ENCODE peak calls at places on chromosomes 7 and 10, in five cellular contexts. V is HT-29; K is omental fat pad; T is H54; Y is stimulated activated CD4-positive, alpha-beta T cell treated with anti-CD3 and anti-CD28 coated beads, Interleukin-4, amount 100 ng/mL, for 24 hours. F is an unnamed sample.

GRCh38 chr10:72310636-72311035 is 36.9 kb downstream of the DDIT4 start:
- DNase-seq in V (peak), K (no peak), T (no peak), Y (no peak), F (no peak)

GRCh38 chr10:99406149-99406548 is 24.3 kb downstream of the GOT1 start:
- DNase-seq in V (peak), K (no peak), T (no peak), Y (no peak), F (no peak)

GRCh38 chr10:14562197-14562596 is 212.5 kb downstream of the FAM107B start:
- DNase-seq in V (no peak), K (no peak), T (no peak), Y (no peak), F (no peak)

GRCh38 chr7:131546126-131546525 is 10.3 kb downstream of the PODXL start:
- DNase-seq in V (peak), K (no peak), T (no peak), Y (no peak), F (no peak)

GRCh38 chr7:24475573-24475972 is 97.7 kb upstream of the PALS2 start:
- DNase-seq in V (no peak), K (no peak), T (no peak), Y (no peak), F (no peak)

GRCh38 chr7:5478568-5479045 is 55.0 kb upstream of the TNRC18 start:
- DNase-seq in V (no peak), K (no peak), T (no peak), Y (no peak), F (no peak)

GRCh38 chr7:25847331-25848070 is 304.5 kb upstream of the NFE2L3 start:
- DNase-seq in V (no peak), K (no peak), T (no peak), Y (no peak), F (no peak)

GRCh38 chr10:26448706-26449435 is 10.7 kb downstream of the APBB1IP start:
- DNase-seq in V (no peak), K (no peak), T (no peak), Y (peak), F (no peak)

GRCh38 chr10:120460776-120461175 is 3.7 kb downstream of the PLPP4 start:
- DNase-seq in V (no peak), K (no peak), T (peak), Y (no peak), F (peak)

F was measured in Panc1.